ENCODE peak calls at places on chromosomes 3 and 15, in six cellular contexts. One of them, this sample, is unnamed.

GRCh38 chr3:157240413-157240812 is 80.5 kb upstream of the CCNL1 start:
- DNase-seq in hypothalamus: no peak
- DNase-seq in B cell: no peak
- DNase-seq in stimulated activated CD8-positive, alpha-beta memory T cell treated with anti-CD3 and anti-CD28 coated beads, Interleukin-4, amount 100 ng/mL, for 24 hours: no peak
- DNase-seq in NCI-H1417: no peak
- DNase-seq in PC-3: no peak
- DNase-seq in this sample: no peak

GRCh38 chr3:8560608-8561007 is 59.0 kb downstream of the LMCD1 start:
- DNase-seq in hypothalamus: no peak
- DNase-seq in stimulated activated CD8-positive, alpha-beta memory T cell treated with anti-CD3 and anti-CD28 coated beads, Interleukin-4, amount 100 ng/mL, for 24 hours: no peak
- DNase-seq in PC-3: no peak
- DNase-seq in B cell: no peak
- DNase-seq in NCI-H1417: no peak
- DNase-seq in this sample: no peak

GRCh38 chr15:72281713-72282112 is 9.4 kb upstream of the PARP6 start:
- DNase-seq in hypothalamus: no peak
- DNase-seq in B cell: no peak
- DNase-seq in stimulated activated CD8-positive, alpha-beta memory T cell treated with anti-CD3 and anti-CD28 coated beads, Interleukin-4, amount 100 ng/mL, for 24 hours: no peak
- DNase-seq in PC-3: no peak
- DNase-seq in NCI-H1417: no peak
- DNase-seq in this sample: no peak

GRCh38 chr3:183291511-183292031 is 38.5 kb downstream of the B3GNT5 start:
- DNase-seq in hypothalamus: no peak
- DNase-seq in B cell: no peak
- DNase-seq in PC-3: peak; percentile 81
- DNase-seq in stimulated activated CD8-positive, alpha-beta memory T cell treated with anti-CD3 and anti-CD28 coated beads, Interleukin-4, amount 100 ng/mL, for 24 hours: no peak
- DNase-seq in NCI-H1417: no peak
- DNase-seq in this sample: no peak

GRCh38 chr3:155232605-155233004 is 60.9 kb downstream of the STRIT1 start:
- DNase-seq in stimulated activated CD8-positive, alpha-beta memory T cell treated with anti-CD3 and anti-CD28 coated beads, Interleukin-4, amount 100 ng/mL, for 24 hours: no peak
- DNase-seq in NCI-H1417: no peak
- DNase-seq in B cell: no peak
- DNase-seq in PC-3: peak; percentile 98
- DNase-seq in hypothalamus: no peak
- DNase-seq in this sample: no peak

GRCh38 chr3:19598870-19599269 is 335.1 kb downstream of the EFHB start:
- DNase-seq in B cell: no peak
- DNase-seq in PC-3: no peak
- DNase-seq in NCI-H1417: no peak
- DNase-seq in hypothalamus: no peak
- DNase-seq in stimulated activated CD8-positive, alpha-beta memory T cell treated with anti-CD3 and anti-CD28 coated beads, Interleukin-4, amount 100 ng/mL, for 24 hours: no peak
- DNase-seq in this sample: no peak

GRCh38 chr15:81073796-81074195 is 60.3 kb upstream of the CFAP161 start:
- DNase-seq in NCI-H1417: no peak
- DNase-seq in B cell: no peak
- DNase-seq in hypothalamus: no peak
- DNase-seq in PC-3: no peak
- DNase-seq in stimulated activated CD8-positive, alpha-beta memory T cell treated with anti-CD3 and anti-CD28 coated beads, Interleukin-4, amount 100 ng/mL, for 24 hours: no peak
- DNase-seq in this sample: no peak

GRCh38 chr3:24363242-24363641 is 131.4 kb downstream of the THRB start:
- DNase-seq in NCI-H1417: no peak
- DNase-seq in B cell: no peak
- DNase-seq in stimulated activated CD8-positive, alpha-beta memory T cell treated with anti-CD3 and anti-CD28 coated beads, Interleukin-4, amount 100 ng/mL, for 24 hours: no peak
- DNase-seq in PC-3: peak; percentile 62
- DNase-seq in hypothalamus: no peak
- DNase-seq in this sample: no peak

GRCh38 chr15:92655178-92655995 is at the start of gene FAM174B:
- DNase-seq in stimulated activated CD8-positive, alpha-beta memory T cell treated with anti-CD3 and anti-CD28 coated beads, Interleukin-4, amount 100 ng/mL, for 24 hours: no peak
- DNase-seq in B cell: no peak
- DNase-seq in NCI-H1417: peak; percentile 78
- DNase-seq in PC-3: peak; percentile 53
- DNase-seq in hypothalamus: peak; percentile 45
- DNase-seq in this sample: no peak

GRCh38 chr3:138941259-138941885 is 5.6 kb downstream of the FOXL2 start:
- DNase-seq in hypothalamus: no peak
- DNase-seq in B cell: no peak
- DNase-seq in PC-3: peak; percentile 53
- DNase-seq in stimulated activated CD8-positive, alpha-beta memory T cell treated with anti-CD3 and anti-CD28 coated beads, Interleukin-4, amount 100 ng/mL, for 24 hours: no peak
- DNase-seq in NCI-H1417: no peak
- DNase-seq in this sample: no peak

GRCh38 chr15:49902791-49903481 is 216.1 kb downstream of the ATP8B4 start:
- DNase-seq in NCI-H1417: no peak
- DNase-seq in B cell: no peak
- DNase-seq in stimulated activated CD8-positive, alpha-beta memory T cell treated with anti-CD3 and anti-CD28 coated beads, Interleukin-4, amount 100 ng/mL, for 24 hours: no peak
- DNase-seq in PC-3: peak; percentile 32
- DNase-seq in hypothalamus: no peak
- DNase-seq in this sample: no peak

GRCh38 chr3:55307622-55308021 is 179.5 kb downstream of the WNT5A start:
- DNase-seq in B cell: no peak
- DNase-seq in hypothalamus: no peak
- DNase-seq in PC-3: no peak
- DNase-seq in stimulated activated CD8-positive, alpha-beta memory T cell treated with anti-CD3 and anti-CD28 coated beads, Interleukin-4, amount 100 ng/mL, for 24 hours: no peak
- DNase-seq in NCI-H1417: no peak
- DNase-seq in this sample: no peak

GRCh38 chr3:184813357-184813756 is 1.4 kb downstream of the VPS8 start:
- DNase-seq in PC-3: no peak
- DNase-seq in stimulated activated CD8-positive, alpha-beta memory T cell treated with anti-CD3 and anti-CD28 coated beads, Interleukin-4, amount 100 ng/mL, for 24 hours: no peak
- DNase-seq in hypothalamus: no peak
- DNase-seq in B cell: no peak
- DNase-seq in NCI-H1417: no peak
- DNase-seq in this sample: no peak

GRCh38 chr15:85854345-85855097 is 59.8 kb upstream of the KLHL25 start:
- DNase-seq in NCI-H1417: peak; percentile 49
- DNase-seq in B cell: peak; percentile 73
- DNase-seq in PC-3: peak; percentile 79
- DNase-seq in hypothalamus: peak; percentile 40
- DNase-seq in stimulated activated CD8-positive, alpha-beta memory T cell treated with anti-CD3 and anti-CD28 coated beads, Interleukin-4, amount 100 ng/mL, for 24 hours: peak; percentile 7
- DNase-seq in this sample: no peak